ENCODE peak calls at places on chromosomes 11 and 22, in four cellular contexts. T is foreskin fibroblast, Y is Caco-2, S is dorsolateral prefrontal cortex. H is an unnamed sample.

GRCh38 chr11:117072517-117073218 is 25.6 kb downstream of the SIK3 start:
- DNase-seq in T (peak), Y (peak), S (no peak), H (peak)

GRCh38 chr11:96465537-96465936 is 75.7 kb downstream of the JRKL start:
- DNase-seq in T (no peak), Y (no peak), S (no peak), H (no peak)

GRCh38 chr22:36191106-36191836 is 10.3 kb downstream of the APOL4 start:
- DNase-seq in T (peak), Y (no peak), S (peak), H (no peak)

GRCh38 chr11:133681901-133682300 is 149.6 kb upstream of the OPCML start:
- DNase-seq in T (no peak), Y (no peak), S (no peak), H (no peak)

GRCh38 chr11:62601114-62601363 is 626 bp downstream of the MTA2 start:
- DNase-seq in T (no peak), Y (no peak), S (no peak), H (no peak)

GRCh38 chr22:26038365-26038764 is 130.9 kb upstream of the SEZ6L start:
- DNase-seq in T (no peak), Y (no peak), S (no peak), H (no peak)

GRCh38 chr22:32000171-32000570 is 42.9 kb upstream of the SLC5A1 start:
- DNase-seq in T (no peak), Y (no peak), S (no peak), H (no peak)

GRCh38 chr22:17105143-17106129 is 15.7 kb downstream of the TMEM121B start:
- DNase-seq in T (no peak), Y (no peak), S (no peak), H (no peak)

GRCh38 chr11:65279713-65280459 is 18.1 kb downstream of the POLA2 start:
- DNase-seq in T (peak), Y (peak), S (no peak), H (peak)

GRCh38 chr22:30875481-30876215 is 92.9 kb downstream of the MORC2 start:
- DNase-seq in T (no peak), Y (no peak), S (peak), H (no peak)

GRCh38 chr11:116082256-116082655 is 578.0 kb upstream of the CADM1 start:
- DNase-seq in T (no peak), Y (no peak), S (no peak), H (no peak)

GRCh38 chr11:60905551-60906113 is 753 bp downstream of the PRPF19 start:
- DNase-seq in T (no peak), Y (no peak), S (no peak), H (peak)

GRCh38 chr11:72141066-72141465 is 5.5 kb downstream of the FOLR3 start:
- DNase-seq in T (peak), Y (no peak), S (no peak), H (peak)

GRCh38 chr11:16860632-16861031 is 122.2 kb downstream of the C11orf58 start:
- DNase-seq in T (no peak), Y (no peak), S (no peak), H (no peak)

GRCh38 chr11:101881586-101881985 is 33.2 kb upstream of the CEP126 start:
- DNase-seq in T (peak), Y (no peak), S (no peak), H (no peak)

GRCh38 chr11:4090258-4090657 is 4.3 kb upstream of the RRM1 start:
- DNase-seq in T (no peak), Y (no peak), S (no peak), H (no peak)

GRCh38 chr22:37242395-37242918 is 1.6 kb downstream of the RAC2 start:
- DNase-seq in T (no peak), Y (no peak), S (peak), H (no peak)

GRCh38 chr11:96228911-96229310 is 114.1 kb downstream of the MAML2 start:
- DNase-seq in T (no peak), Y (no peak), S (no peak), H (no peak)

GRCh38 chr11:65208785-65209710 is 27.3 kb downstream of the CAPN1 start:
- DNase-seq in T (no peak), Y (no peak), S (no peak), H (no peak)

GRCh38 chr22:36470994-36471331 is 10.5 kb downstream of the TXN2 start:
- DNase-seq in T (no peak), Y (no peak), S (no peak), H (no peak)

DNA sequence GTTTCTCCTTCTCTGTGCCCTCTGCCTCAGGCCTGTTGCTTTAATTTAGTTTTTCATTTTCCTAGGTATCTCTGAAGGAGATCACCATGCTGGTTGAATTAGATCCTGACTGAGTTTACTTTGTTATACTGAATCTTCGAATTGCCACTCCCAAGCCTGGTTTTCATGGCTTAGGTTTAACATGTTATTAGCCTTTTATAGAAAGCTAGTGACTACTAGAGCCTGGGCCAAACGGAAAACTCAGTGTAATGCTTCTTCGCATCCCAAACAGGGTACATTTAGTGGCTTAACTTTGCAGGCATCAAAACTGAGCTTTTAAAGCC is 3.6 kb downstream of the CRKL start:
- DNase-seq in T (no peak), Y (no peak), S (no peak), H (no peak)
- H3K4me3 ChIP-seq in T (peak), Y (no peak), S (peak), H (peak)

DNA sequence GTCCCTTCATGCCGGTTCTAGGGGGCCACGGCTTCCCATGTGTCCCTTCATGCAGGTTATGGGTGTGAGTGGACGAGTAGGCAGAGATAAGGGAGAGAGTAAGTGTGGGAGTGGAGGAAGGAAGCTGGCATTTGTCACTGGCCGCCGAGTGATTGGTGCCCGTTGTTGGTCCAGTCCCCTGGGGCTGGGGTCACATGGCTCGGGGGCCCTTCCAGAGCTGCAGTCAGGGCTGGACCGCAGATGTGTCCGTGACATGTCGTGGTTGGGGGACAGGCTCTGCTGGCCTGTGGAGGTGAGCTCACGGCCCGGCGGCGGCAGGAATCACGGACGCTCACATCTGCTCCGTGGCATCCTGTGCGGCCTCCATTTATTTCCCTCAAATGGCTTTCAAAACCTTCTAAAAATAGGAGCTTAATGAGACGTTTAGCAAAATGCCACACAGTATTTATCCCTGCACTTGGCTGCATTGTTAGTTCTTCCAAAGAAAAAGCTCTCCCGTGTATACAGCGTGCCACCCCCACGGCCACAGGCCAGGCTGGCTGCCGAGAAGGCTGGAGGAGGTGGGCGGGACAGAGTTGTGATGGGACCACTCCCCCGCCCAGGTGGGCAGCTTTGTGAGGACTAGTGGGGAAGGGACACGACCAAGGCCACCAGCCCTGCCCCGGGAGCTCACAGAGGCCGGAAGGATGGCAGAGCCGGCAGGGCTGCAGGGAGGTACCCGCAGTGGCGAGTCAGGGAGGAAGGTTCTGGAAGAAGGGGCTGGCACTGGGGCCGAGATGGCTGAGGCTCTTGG is 386.7 kb downstream of the TBC1D22A start:
- DNase-seq in T (no peak), Y (no peak), S (no peak), H (no peak)
- H3K4me3 ChIP-seq in T (no peak), Y (no peak), S (no peak), H (no peak)

GRCh38 chr11:2523821-2524391 is 79.1 kb downstream of the KCNQ1 start:
- DNase-seq in T (no peak), Y (no peak), S (peak), H (no peak)
- H3K4me3 ChIP-seq in T (no peak), Y (no peak), S (no peak), H (no peak)

GRCh38 chr11:119319136-119319701 is 2.3 kb upstream of the MCAM start:
- DNase-seq in T (no peak), Y (no peak), S (no peak), H (no peak)
- H3K4me3 ChIP-seq in T (no peak), Y (no peak), S (peak), H (no peak)

GRCh38 chr11:128394436-128395089 is 192.8 kb downstream of the ETS1 start:
- DNase-seq in T (no peak), Y (no peak), S (no peak), H (peak)

GRCh38 chr11:128398517-128399152 is 188.7 kb downstream of the ETS1 start:
- DNase-seq in T (no peak), Y (no peak), S (no peak), H (no peak)

GRCh38 chr11:128399186-128399585 is 188.2 kb downstream of the ETS1 start:
- DNase-seq in T (peak), Y (no peak), S (no peak), H (peak)

GRCh38 chr11:128399722-128400121 is 187.6 kb downstream of the ETS1 start:
- DNase-seq in T (no peak), Y (no peak), S (no peak), H (no peak)

DNA sequence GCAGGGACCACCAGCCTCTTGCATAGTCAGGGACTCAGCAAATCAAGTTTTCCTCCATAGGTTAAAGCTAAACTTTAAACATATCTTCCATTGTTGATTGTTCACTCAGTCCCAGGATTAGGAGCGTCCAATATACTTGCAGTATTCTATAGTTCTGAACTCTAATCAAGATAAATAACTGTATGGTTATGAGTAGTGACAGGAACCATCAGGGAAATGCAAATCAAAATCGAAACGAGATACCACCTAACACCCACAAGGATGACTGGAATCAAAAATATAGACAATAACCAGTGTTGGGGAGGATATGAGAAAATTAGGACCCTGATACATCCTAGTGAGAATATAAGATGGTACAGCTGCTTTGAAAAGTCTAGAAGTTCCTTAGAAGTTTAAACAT is 190.0 kb downstream of the ETS1 start:
- DNase-seq in T (no peak), Y (no peak), S (no peak), H (no peak)
- H3K4me3 ChIP-seq in T (no peak), Y (no peak), S (no peak), H (no peak)

GRCh38 chr11:43736502-43737193 is 56.1 kb downstream of the HSD17B12 start:
- DNase-seq in T (no peak), Y (no peak), S (no peak), H (peak)
- H3K4me3 ChIP-seq in T (peak), Y (no peak), S (peak), H (no peak)

H was measured in skeletal muscle cell.